ENCODE peak calls at places on chromosomes 6 and 20, in six cellular contexts. K is upper lobe of left lung, J is heart right ventricle, O is mucosa of descending colon, X is BJ, H is H1. Q is an unnamed sample.

GRCh38 chr6:10719386-10720228 is 3.3 kb upstream of the TMEM14C start:
- DNase-seq in K (no peak), J (peak; percentile 56), O (peak; percentile 76), X (no peak), H (no peak), Q (no peak)

GRCh38 chr6:77019081-77019480 is 444.2 kb downstream of the HTR1B start:
- DNase-seq in K (no peak), J (no peak), O (no peak), X (no peak), H (no peak), Q (no peak)

GRCh38 chr6:152897807-152898399 is 84.9 kb downstream of the FBXO5 start:
- DNase-seq in K (no peak), J (peak; percentile 52), O (peak; percentile 80), X (no peak), H (peak; percentile 58), Q (peak; percentile 4)

GRCh38 chr6:109743739-109744138 is 52.6 kb downstream of the FIG4 start:
- DNase-seq in K (no peak), J (no peak), O (no peak), X (peak; percentile 43), H (no peak), Q (no peak)

GRCh38 chr6:107313776-107314175 is 145.6 kb downstream of the PDSS2 start:
- DNase-seq in K (no peak), J (no peak), O (no peak), X (no peak), H (no peak), Q (no peak)

GRCh38 chr6:71047401-71047800 is 90.5 kb upstream of the B3GAT2 start:
- DNase-seq in K (no peak), J (no peak), O (no peak), X (no peak), H (no peak), Q (no peak)

GRCh38 chr6:52390361-52390727 is 28.4 kb downstream of the PAQR8 start:
- DNase-seq in K (no peak), J (no peak), O (no peak), X (peak; percentile 27), H (no peak), Q (no peak)

GRCh38 chr6:38058022-38058421 is 238.5 kb downstream of the ZFAND3 start:
- DNase-seq in K (no peak), J (no peak), O (no peak), X (no peak), H (no peak), Q (no peak)

GRCh38 chr6:129501401-129502051 is 208.5 kb downstream of the ARHGAP18 start:
- DNase-seq in K (no peak), J (no peak), O (no peak), X (peak; percentile 79), H (no peak), Q (peak; percentile 86)

GRCh38 chr6:157822221-157823000 is 635 bp upstream of the SNX9 start:
- DNase-seq in K (no peak), J (peak; percentile 27), O (no peak), X (no peak), H (no peak), Q (no peak)

GRCh38 chr20:2005831-2006426 is 12.1 kb upstream of the PDYN start:
- DNase-seq in K (peak; percentile 50), J (peak; percentile 62), O (peak; percentile 80), X (no peak), H (peak; percentile 36), Q (no peak)

GRCh38 chr20:57473246-57474042 is 51.5 kb downstream of the CTCFL start:
- DNase-seq in K (no peak), J (no peak), O (no peak), X (no peak), H (no peak), Q (no peak)

GRCh38 chr6:54085526-54085925 is 25.7 kb upstream of the MLIP start:
- DNase-seq in K (no peak), J (peak; percentile 42), O (no peak), X (peak; percentile 17), H (no peak), Q (peak; percentile 48)

GRCh38 chr6:132969188-132969587 is 154.8 kb downstream of the RPS12 start:
- DNase-seq in K (no peak), J (no peak), O (no peak), X (no peak), H (no peak), Q (no peak)

GRCh38 chr6:138800377-138801150 is 4.7 kb downstream of the ECT2L start:
- DNase-seq in K (no peak), J (no peak), O (no peak), X (no peak), H (peak; percentile 29), Q (no peak)

GRCh38 chr6:85460951-85461805 is 11.3 kb downstream of the NT5E start:
- DNase-seq in K (no peak), J (no peak), O (no peak), X (no peak), H (no peak), Q (no peak)

GRCh38 chr6:76633259-76633658 is 560.8 kb upstream of the IMPG1 start:
- DNase-seq in K (no peak), J (no peak), O (no peak), X (no peak), H (no peak), Q (no peak)

GRCh38 chr6:129744201-129744879 is 34.4 kb upstream of the ARHGAP18 start:
- DNase-seq in K (no peak), J (no peak), O (no peak), X (peak; percentile 32), H (no peak), Q (peak; percentile 14)

GRCh38 chr6:129700666-129701065 is 9.3 kb downstream of the ARHGAP18 start:
- DNase-seq in K (no peak), J (no peak), O (no peak), X (no peak), H (no peak), Q (no peak)

GRCh38 chr6:119978274-119978889 is 628.8 kb upstream of the MAN1A1 start:
- DNase-seq in K (no peak), J (no peak), O (no peak), X (no peak), H (no peak), Q (no peak)

GRCh38 chr20:62776692-62777527 is 19.4 kb upstream of the MRGBP start:
- DNase-seq in K (no peak), J (no peak), O (peak; percentile 63), X (no peak), H (no peak), Q (no peak)

GRCh38 chr6:35244551-35244950 is 15.0 kb upstream of the ZNF76 start:
- DNase-seq in K (no peak), J (no peak), O (no peak), X (no peak), H (no peak), Q (no peak)

GRCh38 chr20:45337367-45338120 is 10.7 kb downstream of the SDC4 start:
- DNase-seq in K (no peak), J (peak; percentile 53), O (peak; percentile 68), X (peak; percentile 83), H (no peak), Q (peak; percentile 78)

GRCh38 chr20:17557675-17558006 is 12.2 kb upstream of the DSTN start:
- DNase-seq in K (no peak), J (no peak), O (no peak), X (peak; percentile 51), H (no peak), Q (no peak)

GRCh38 chr6:1615651-1616420 is 6.1 kb downstream of the FOXC1 start:
- DNase-seq in K (no peak), J (no peak), O (no peak), X (no peak), H (no peak), Q (no peak)

GRCh38 chr20:37986873-37987601 is 46.2 kb downstream of the TTI1 start:
- DNase-seq in K (no peak), J (peak; percentile 87), O (peak; percentile 52), X (peak; percentile 41), H (no peak), Q (no peak)

GRCh38 chr6:124480021-124480430 is 482.2 kb upstream of the RNF217 start:
- DNase-seq in K (no peak), J (no peak), O (no peak), X (no peak), H (no peak), Q (no peak)

GRCh38 chr6:150615967-150616366 is 16.3 kb downstream of the PLEKHG1 start:
- DNase-seq in K (no peak), J (no peak), O (no peak), X (no peak), H (no peak), Q (no peak)

GRCh38 chr6:116152620-116153019 is 26.7 kb upstream of the COL10A1 start:
- DNase-seq in K (no peak), J (no peak), O (no peak), X (no peak), H (no peak), Q (no peak)

GRCh38 chr6:28747631-28748157 is 176.1 kb downstream of the TRIM27 start:
- DNase-seq in K (no peak), J (no peak), O (no peak), X (no peak), H (peak; percentile 90), Q (no peak)

GRCh38 chr6:148760568-148761531 is 14.0 kb downstream of the UST start:
- DNase-seq in K (peak; percentile 38), J (peak; percentile 32), O (peak; percentile 52), X (peak; percentile 59), H (no peak), Q (peak; percentile 90)
- TF ChIP-seq CTCF in K (no peak), J (no peak), O (no peak), X (no peak), H (no peak), Q (no peak)

DNA sequence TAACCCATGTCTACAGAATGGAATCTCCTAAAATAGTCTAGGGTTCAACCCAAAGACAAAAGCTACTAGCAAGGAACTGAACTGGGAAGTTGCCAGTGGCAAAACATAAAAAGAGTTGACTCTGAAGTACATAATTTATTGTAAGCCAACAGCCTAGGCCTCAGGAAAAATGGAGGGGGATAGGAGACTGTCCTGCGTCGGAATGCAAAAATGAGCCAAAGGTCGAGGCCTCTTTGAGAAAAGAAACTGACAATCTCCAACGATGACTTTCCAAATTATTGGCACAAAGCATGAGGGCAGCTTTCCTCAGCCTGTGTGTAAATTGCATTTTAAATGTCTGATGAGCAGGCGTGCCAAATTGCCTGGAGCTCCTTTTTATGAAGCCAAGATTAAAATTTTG is 2.1 kb downstream of the COL12A1 start:
- DNase-seq in K (no peak), J (no peak), O (no peak), X (no peak), H (no peak), Q (no peak)
- H3K4me3 ChIP-seq in K (no peak overlapping the region), J (peak overlapping the region; percentile 61), O (no peak overlapping the region), X (peak overlapping the region; percentile 88), H (no peak overlapping the region), Q (peak overlapping the region; percentile 72)

GRCh38 chr20:32456869-32457421 is 98.8 kb downstream of the ASXL1 start:
- DNase-seq in K (peak; percentile 90), J (no peak), O (peak; percentile 46), X (no peak), H (no peak), Q (no peak)
- TF ChIP-seq CTCF in K (peak; percentile 84), J (peak; percentile 84), O (no peak), X (peak; percentile 71), H (peak; percentile 79), Q (peak; percentile 70)

DNA sequence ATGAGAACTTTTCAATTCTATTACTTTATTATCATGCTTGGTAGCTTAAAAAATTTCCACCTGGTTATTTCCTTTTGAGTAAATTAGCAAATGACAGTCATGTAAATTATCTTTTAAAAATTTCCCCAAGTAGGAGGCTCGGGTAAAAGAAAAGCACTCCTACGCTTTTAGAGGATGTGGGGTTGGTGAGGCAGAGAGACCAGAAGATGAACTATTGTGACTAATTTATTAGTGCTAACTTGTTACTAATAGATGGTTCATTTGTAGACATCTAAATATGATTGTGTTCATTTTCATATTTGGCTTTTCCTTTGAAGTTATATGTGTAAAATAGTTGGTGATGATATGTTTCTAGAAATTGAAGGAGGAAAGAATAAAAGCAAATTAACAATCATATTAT is 27.0 kb downstream of the ZNF292 start:
- DNase-seq in K (no peak), J (no peak), O (no peak), X (no peak), H (no peak), Q (no peak)
- H3K4me3 ChIP-seq in K (no peak overlapping the region), J (no peak overlapping the region), O (no peak overlapping the region), X (no peak overlapping the region), H (peak overlapping the region; percentile 20), Q (no peak overlapping the region)